ENCODE peak calls at places on chromosomes 13 and 19, in six cellular contexts. One of them, this sample, is unnamed.

GRCh38 chr13:66981912-66982311 is 248.2 kb downstream of the PCDH9 start:
- DNase-seq in prostate gland: no peak
- DNase-seq in left lung: peak; percentile 12
- DNase-seq in MM.1S: no peak
- DNase-seq in PC-3: no peak
- DNase-seq in uterus: no peak
- DNase-seq in this sample: no peak

GRCh38 chr19:906480-906879 is 6.5 kb downstream of the R3HDM4 start:
- DNase-seq in prostate gland: no peak
- DNase-seq in left lung: no peak
- DNase-seq in MM.1S: no peak
- DNase-seq in PC-3: no peak
- DNase-seq in uterus: no peak
- DNase-seq in this sample: no peak

GRCh38 chr19:42328854-42329253 is 3.4 kb downstream of the MEGF8 start:
- DNase-seq in prostate gland: no peak
- DNase-seq in left lung: no peak
- DNase-seq in MM.1S: no peak
- DNase-seq in PC-3: no peak
- DNase-seq in uterus: no peak
- DNase-seq in this sample: no peak

GRCh38 chr13:34156841-34157365 is 339.0 kb downstream of the RFC3 start:
- DNase-seq in prostate gland: peak; percentile 64
- DNase-seq in left lung: peak; percentile 74
- DNase-seq in MM.1S: no peak
- DNase-seq in PC-3: peak; percentile 96
- DNase-seq in uterus: peak; percentile 82
- DNase-seq in this sample: no peak

GRCh38 chr13:30713133-30713532 is 22.2 kb upstream of the ALOX5AP start:
- DNase-seq in prostate gland: no peak
- DNase-seq in left lung: no peak
- DNase-seq in MM.1S: no peak
- DNase-seq in PC-3: no peak
- DNase-seq in uterus: no peak
- DNase-seq in this sample: no peak

GRCh38 chr19:18618236-18618635 is 5.6 kb downstream of the TMEM59L start:
- DNase-seq in prostate gland: no peak
- DNase-seq in left lung: no peak
- DNase-seq in MM.1S: no peak
- DNase-seq in PC-3: no peak
- DNase-seq in uterus: no peak
- DNase-seq in this sample: no peak

GRCh38 chr13:44313674-44314073 is 60.0 kb upstream of the SERP2 start:
- DNase-seq in prostate gland: no peak
- DNase-seq in left lung: no peak
- DNase-seq in MM.1S: no peak
- DNase-seq in PC-3: peak; percentile 86
- DNase-seq in uterus: no peak
- DNase-seq in this sample: no peak

GRCh38 chr19:11375143-11375948 is 880 bp downstream of the SWSAP1 start:
- DNase-seq in prostate gland: peak; percentile 41
- DNase-seq in left lung: peak; percentile 85
- DNase-seq in MM.1S: peak; percentile 62
- DNase-seq in PC-3: peak; percentile 49
- DNase-seq in uterus: peak; percentile 64
- DNase-seq in this sample: peak; percentile 72

GRCh38 chr13:79405501-79405830 is 589 bp downstream of the RBM26 start:
- DNase-seq in prostate gland: no peak
- DNase-seq in left lung: no peak
- DNase-seq in MM.1S: no peak
- DNase-seq in PC-3: no peak
- DNase-seq in uterus: no peak
- DNase-seq in this sample: no peak

GRCh38 chr13:86792153-86792651 is 879.0 kb upstream of the SLITRK5 start:
- DNase-seq in prostate gland: no peak
- DNase-seq in left lung: peak; percentile 60
- DNase-seq in MM.1S: no peak
- DNase-seq in PC-3: no peak
- DNase-seq in uterus: no peak
- DNase-seq in this sample: no peak

GRCh38 chr19:12985049-12985776 is 10.1 kb upstream of the NFIX start:
- DNase-seq in prostate gland: no peak
- DNase-seq in left lung: no peak
- DNase-seq in MM.1S: peak; percentile 51
- DNase-seq in PC-3: no peak
- DNase-seq in uterus: no peak
- DNase-seq in this sample: no peak

GRCh38 chr19:10501971-10502523 is 1.1 kb downstream of the KEAP1 start:
- DNase-seq in prostate gland: peak; percentile 83
- DNase-seq in left lung: peak; percentile 91
- DNase-seq in MM.1S: peak; percentile 48
- DNase-seq in PC-3: peak; percentile 67
- DNase-seq in uterus: peak; percentile 62
- DNase-seq in this sample: no peak

GRCh38 chr13:113033498-113033897 is 64.5 kb downstream of the MCF2L start:
- DNase-seq in prostate gland: no peak
- DNase-seq in left lung: peak; percentile 54
- DNase-seq in MM.1S: no peak
- DNase-seq in PC-3: no peak
- DNase-seq in uterus: no peak
- DNase-seq in this sample: no peak

GRCh38 chr13:113033054-113033453 is 64.0 kb downstream of the MCF2L start:
- DNase-seq in prostate gland: no peak
- DNase-seq in left lung: no peak
- DNase-seq in MM.1S: no peak
- DNase-seq in PC-3: no peak
- DNase-seq in uterus: no peak
- DNase-seq in this sample: no peak

GRCh38 chr13:113034451-113035208 is 65.6 kb downstream of the MCF2L start:
- DNase-seq in prostate gland: peak; percentile 36
- DNase-seq in left lung: peak; percentile 51
- DNase-seq in MM.1S: no peak
- DNase-seq in PC-3: peak; percentile 66
- DNase-seq in uterus: no peak
- DNase-seq in this sample: no peak

GRCh38 chr13:113036401-113036800 is 67.4 kb downstream of the MCF2L start:
- DNase-seq in prostate gland: no peak
- DNase-seq in left lung: peak; percentile 50
- DNase-seq in MM.1S: no peak
- DNase-seq in PC-3: no peak
- DNase-seq in uterus: no peak
- DNase-seq in this sample: no peak

GRCh38 chr13:113035209-113035800 is 66.3 kb downstream of the MCF2L start:
- DNase-seq in prostate gland: no peak
- DNase-seq in left lung: peak; percentile 61
- DNase-seq in MM.1S: no peak
- DNase-seq in PC-3: no peak
- DNase-seq in uterus: no peak
- DNase-seq in this sample: no peak
- H3K4me3 ChIP-seq in prostate gland: no peak overlapping the region
- H3K4me3 ChIP-seq in left lung: no peak overlapping the region
- H3K4me3 ChIP-seq in MM.1S: no peak overlapping the region
- H3K4me3 ChIP-seq in PC-3: no peak overlapping the region
- H3K4me3 ChIP-seq in uterus: no peak overlapping the region
- H3K4me3 ChIP-seq in this sample: no peak overlapping the region

GRCh38 chr19:37930416-37930815 is 23.4 kb downstream of the SIPA1L3 start:
- DNase-seq in prostate gland: no peak
- DNase-seq in left lung: no peak
- DNase-seq in MM.1S: no peak
- DNase-seq in PC-3: peak; percentile 44
- DNase-seq in uterus: no peak
- DNase-seq in this sample: no peak
- H3K27ac ChIP-seq in prostate gland: no peak overlapping the region
- H3K27ac ChIP-seq in left lung: no peak overlapping the region
- H3K27ac ChIP-seq in MM.1S: no peak overlapping the region
- H3K27ac ChIP-seq in PC-3: no peak overlapping the region
- H3K27ac ChIP-seq in uterus: no peak overlapping the region
- H3K27ac ChIP-seq in this sample: no peak overlapping the region

DNA sequence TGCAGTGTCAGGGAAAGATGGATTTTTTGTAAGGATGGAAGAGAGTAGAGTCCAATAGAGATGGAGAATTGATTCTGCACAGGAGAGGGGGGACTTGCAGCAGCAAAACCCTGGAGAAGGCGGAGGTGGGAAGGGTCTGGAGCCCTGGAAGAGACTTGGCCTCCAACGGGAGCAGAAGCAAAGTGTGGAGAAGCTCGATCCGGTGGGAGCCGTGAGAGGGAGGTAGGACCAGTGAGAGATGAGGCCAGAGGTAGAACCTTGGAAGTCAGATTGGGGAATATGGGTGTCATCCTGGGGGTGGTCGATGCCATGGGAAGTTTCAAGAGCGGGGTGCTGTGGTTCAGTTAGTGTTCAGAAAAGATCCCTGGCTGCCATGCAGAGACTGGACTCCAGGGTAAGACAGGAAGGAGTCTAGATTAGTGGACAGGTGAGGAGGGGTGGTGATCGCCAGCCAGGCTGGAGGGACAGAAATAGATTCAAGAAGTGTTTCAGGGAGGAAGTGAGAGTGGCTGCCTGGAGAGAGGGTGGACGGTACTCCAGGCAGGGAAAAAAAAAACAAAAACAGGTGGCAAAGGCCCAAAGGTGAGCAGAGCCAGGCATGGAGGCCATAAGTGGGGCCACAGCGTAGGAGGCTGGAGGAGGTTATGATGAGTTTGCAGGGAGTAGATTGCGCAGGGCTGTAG is 2.6 kb downstream of the PPP5C start:
- DNase-seq in prostate gland: no peak
- DNase-seq in left lung: no peak
- DNase-seq in MM.1S: peak; percentile 15
- DNase-seq in PC-3: no peak
- DNase-seq in uterus: no peak
- DNase-seq in this sample: no peak
- H3K4me3 ChIP-seq in prostate gland: no peak overlapping the region
- H3K4me3 ChIP-seq in left lung: no peak overlapping the region
- H3K4me3 ChIP-seq in MM.1S: peak overlapping the region; percentile 11
- H3K4me3 ChIP-seq in PC-3: no peak overlapping the region
- H3K4me3 ChIP-seq in uterus: no peak overlapping the region
- H3K4me3 ChIP-seq in this sample: peak overlapping the region; percentile 51

GRCh38 chr19:34332027-34332786 is 32.8 kb upstream of the GPI start:
- DNase-seq in prostate gland: no peak
- DNase-seq in left lung: no peak
- DNase-seq in MM.1S: no peak
- DNase-seq in PC-3: no peak
- DNase-seq in uterus: no peak
- DNase-seq in this sample: no peak
- H3K27ac ChIP-seq in prostate gland: no peak overlapping the region
- H3K27ac ChIP-seq in left lung: no peak overlapping the region
- H3K27ac ChIP-seq in MM.1S: no peak overlapping the region
- H3K27ac ChIP-seq in PC-3: no peak overlapping the region
- H3K27ac ChIP-seq in uterus: peak overlapping the region; percentile 71
- H3K27ac ChIP-seq in this sample: no peak overlapping the region

GRCh38 chr19:49190781-49191180 is 33.2 kb downstream of the TRPM4 start:
- DNase-seq in prostate gland: no peak
- DNase-seq in left lung: no peak
- DNase-seq in MM.1S: no peak
- DNase-seq in PC-3: no peak
- DNase-seq in uterus: no peak
- DNase-seq in this sample: no peak

GRCh38 chr19:49196527-49197240 is 39.1 kb downstream of the TRPM4 start:
- DNase-seq in prostate gland: peak; percentile 49
- DNase-seq in left lung: peak; percentile 72
- DNase-seq in MM.1S: no peak
- DNase-seq in PC-3: no peak
- DNase-seq in uterus: no peak
- DNase-seq in this sample: no peak

GRCh38 chr19:49194408-49194807 is 36.8 kb downstream of the TRPM4 start:
- DNase-seq in prostate gland: no peak
- DNase-seq in left lung: no peak
- DNase-seq in MM.1S: no peak
- DNase-seq in PC-3: no peak
- DNase-seq in uterus: no peak
- DNase-seq in this sample: no peak

GRCh38 chr19:49189259-49189658 is 31.7 kb downstream of the TRPM4 start:
- DNase-seq in prostate gland: no peak
- DNase-seq in left lung: no peak
- DNase-seq in MM.1S: no peak
- DNase-seq in PC-3: no peak
- DNase-seq in uterus: no peak
- DNase-seq in this sample: no peak

GRCh38 chr19:49193822-49194394 is 36.3 kb downstream of the TRPM4 start:
- DNase-seq in prostate gland: no peak
- DNase-seq in left lung: no peak
- DNase-seq in MM.1S: no peak
- DNase-seq in PC-3: no peak
- DNase-seq in uterus: no peak
- DNase-seq in this sample: no peak
- H3K4me3 ChIP-seq in prostate gland: no peak overlapping the region
- H3K4me3 ChIP-seq in left lung: no peak overlapping the region
- H3K4me3 ChIP-seq in MM.1S: no peak overlapping the region
- H3K4me3 ChIP-seq in PC-3: no peak overlapping the region
- H3K4me3 ChIP-seq in uterus: no peak overlapping the region
- H3K4me3 ChIP-seq in this sample: no peak overlapping the region

DNA sequence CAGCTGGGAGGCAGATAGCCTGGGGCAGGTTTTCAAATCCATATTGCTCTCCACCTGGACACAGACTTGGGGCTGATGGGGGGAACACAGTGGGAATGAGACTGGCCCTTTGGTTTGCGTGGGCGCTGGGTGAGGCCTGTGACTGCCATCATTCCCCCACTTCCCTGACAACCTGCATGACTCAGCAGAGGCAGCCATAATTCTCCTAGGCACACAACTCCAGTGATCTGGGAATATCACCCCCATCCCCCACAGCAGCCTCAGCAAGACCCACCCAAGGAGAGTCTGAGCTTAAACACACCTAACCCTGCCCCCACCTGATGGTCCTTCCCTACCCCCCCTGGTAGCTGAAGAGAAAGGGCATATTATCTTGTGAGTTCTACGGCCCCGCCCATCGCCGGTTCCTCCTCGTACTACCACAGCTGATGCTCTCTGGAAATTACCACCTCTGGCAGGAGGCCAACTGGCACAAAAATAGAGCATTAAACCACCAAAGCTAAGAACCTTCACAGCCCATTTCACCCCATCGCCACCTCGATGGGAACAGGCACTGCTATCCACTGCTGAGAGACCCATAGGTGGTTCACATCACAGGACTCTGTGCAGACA is 71.0 kb downstream of the RNF17 start:
- DNase-seq in prostate gland: no peak
- DNase-seq in left lung: no peak
- DNase-seq in MM.1S: peak; percentile 77
- DNase-seq in PC-3: no peak
- DNase-seq in uterus: no peak
- DNase-seq in this sample: no peak
- H3K27ac ChIP-seq in prostate gland: no peak overlapping the region
- H3K27ac ChIP-seq in left lung: no peak overlapping the region
- H3K27ac ChIP-seq in MM.1S: peak overlapping the region; percentile 23
- H3K27ac ChIP-seq in PC-3: no peak overlapping the region
- H3K27ac ChIP-seq in uterus: no peak overlapping the region
- H3K27ac ChIP-seq in this sample: no peak overlapping the region

GRCh38 chr19:57914517-57914916 is 1.9 kb downstream of the ZNF417 start:
- DNase-seq in prostate gland: no peak
- DNase-seq in left lung: no peak
- DNase-seq in MM.1S: no peak
- DNase-seq in PC-3: no peak
- DNase-seq in uterus: no peak
- DNase-seq in this sample: no peak
- H3K4me3 ChIP-seq in prostate gland: no peak overlapping the region
- H3K4me3 ChIP-seq in left lung: no peak overlapping the region
- H3K4me3 ChIP-seq in MM.1S: no peak overlapping the region
- H3K4me3 ChIP-seq in PC-3: no peak overlapping the region
- H3K4me3 ChIP-seq in uterus: no peak overlapping the region
- H3K4me3 ChIP-seq in this sample: peak overlapping the region; percentile 17